ENCODE peak calls at places on chromosomes 16 and 17, in seven cellular contexts. T is heart left ventricle, M is foreskin fibroblast, Y is mesothelial cell of epicardium, G is AG09319, U is esophagus squamous epithelium, B is lower leg skin. N is an unnamed sample.

GRCh38 chr17:10050597-10051101 is 145.6 kb upstream of the RCVRN start:
- DNase-seq in T (peak; percentile 70), M (no peak), Y (no peak), G (no peak), U (no peak), B (no peak), N (peak; percentile 55)

GRCh38 chr16:662597-662996 is 5.3 kb upstream of the RHOT2 start:
- DNase-seq in T (no peak), M (no peak), Y (no peak), G (no peak), U (no peak), B (no peak), N (no peak)

GRCh38 chr17:5516060-5516792 is 29.9 kb downstream of the MIS12 start:
- DNase-seq in T (no peak), M (peak; percentile 96), Y (no peak), G (peak; percentile 74), U (no peak), B (no peak), N (no peak)

GRCh38 chr16:69865701-69866100 is 85.4 kb upstream of the CLEC18A start:
- DNase-seq in T (peak; percentile 30), M (peak; percentile 42), Y (no peak), G (no peak), U (no peak), B (no peak), N (no peak)

GRCh38 chr17:57874434-57875108 is 24.7 kb upstream of the MRPS23 start:
- DNase-seq in T (peak; percentile 91), M (peak; percentile 97), Y (peak; percentile 66), G (peak; percentile 83), U (no peak), B (no peak), N (no peak)

GRCh38 chr17:73586153-73586906 is 57.9 kb downstream of the SDK2 start:
- DNase-seq in T (no peak), M (no peak), Y (no peak), G (no peak), U (no peak), B (no peak), N (no peak)

GRCh38 chr17:57281887-57282653 is 25.7 kb downstream of the MSI2 start:
- DNase-seq in T (no peak), M (no peak), Y (no peak), G (no peak), U (no peak), B (no peak), N (no peak)

GRCh38 chr17:77385750-77386501 is 245.2 kb downstream of the SEC14L1 start:
- DNase-seq in T (peak; percentile 55), M (peak; percentile 83), Y (no peak), G (no peak), U (no peak), B (no peak), N (no peak)

GRCh38 chr17:47906443-47906842 is 10.4 kb downstream of the SP2 start:
- DNase-seq in T (no peak), M (no peak), Y (no peak), G (no peak), U (no peak), B (no peak), N (no peak)

GRCh38 chr16:67537270-67537635 is 8.6 kb downstream of the RIPOR1 start:
- DNase-seq in T (peak; percentile 83), M (peak; percentile 49), Y (no peak), G (no peak), U (no peak), B (peak; percentile 55), N (no peak)

GRCh38 chr16:79864032-79864780 is 263.7 kb upstream of the MAF start:
- DNase-seq in T (no peak), M (no peak), Y (no peak), G (no peak), U (no peak), B (no peak), N (no peak)

GRCh38 chr17:74682442-74683190 is 30.1 kb downstream of the CD300LF start:
- DNase-seq in T (no peak), M (no peak), Y (no peak), G (no peak), U (no peak), B (no peak), N (no peak)

GRCh38 chr17:78045316-78045715 is 83.2 kb downstream of the TMC6 start:
- DNase-seq in T (no peak), M (no peak), Y (no peak), G (no peak), U (no peak), B (no peak), N (no peak)

GRCh38 chr17:36614974-36615373 is 13.6 kb downstream of the MRM1 start:
- DNase-seq in T (no peak), M (no peak), Y (no peak), G (no peak), U (no peak), B (no peak), N (no peak)

GRCh38 chr16:85963746-85964370 is 64.9 kb downstream of the IRF8 start:
- DNase-seq in T (peak; percentile 54), M (no peak), Y (no peak), G (no peak), U (no peak), B (no peak), N (no peak)

GRCh38 chr16:79466111-79466510 is 134.4 kb downstream of the MAF start:
- DNase-seq in T (no peak), M (no peak), Y (no peak), G (no peak), U (no peak), B (no peak), N (no peak)

DNA sequence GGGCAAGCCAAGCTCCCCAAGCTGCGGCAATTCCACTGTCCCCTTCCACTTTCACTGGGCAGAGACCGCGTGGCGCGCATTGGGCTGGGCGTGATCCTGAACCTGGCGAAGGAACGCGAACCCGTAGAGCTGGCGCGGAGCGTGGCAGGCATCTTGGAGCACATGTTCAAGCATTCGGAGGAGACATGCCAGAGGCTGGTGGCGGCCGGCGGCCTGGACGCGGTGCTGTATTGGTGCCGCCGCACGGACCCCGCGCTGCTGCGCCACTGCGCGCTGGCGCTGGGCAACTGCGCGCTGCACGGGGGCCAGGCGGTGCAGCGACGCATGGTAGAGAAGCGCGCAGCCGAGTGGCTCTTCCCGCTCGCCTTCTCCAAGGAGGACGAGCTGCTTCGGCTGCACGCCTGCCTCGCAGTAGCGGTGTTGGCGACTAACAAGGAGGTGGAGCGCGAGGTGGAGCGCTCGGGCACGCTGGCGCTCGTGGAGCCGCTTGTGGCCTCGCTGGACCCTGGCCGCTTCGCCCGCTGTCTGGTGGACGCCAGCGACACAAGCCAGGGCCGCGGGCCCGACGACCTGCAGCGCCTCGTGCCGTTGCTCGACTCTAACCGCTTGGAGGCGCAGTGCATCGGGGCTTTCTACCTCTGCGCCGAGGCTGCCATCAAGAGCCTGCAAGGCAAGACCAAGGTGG is 9.8 kb downstream of the SARM1 start:
- DNase-seq in T (no peak), M (no peak), Y (no peak), G (no peak), U (no peak), B (no peak), N (no peak)
- TF ChIP-seq CTCF in T (no peak), M (no peak), Y (no peak), G (no peak), U (peak; percentile 30), B (no peak), N (no peak)

GRCh38 chr17:42017866-42018200 is 594 bp upstream of the DNAJC7 start:
- DNase-seq in T (no peak), M (no peak), Y (no peak), G (no peak), U (no peak), B (peak; percentile 23), N (no peak)

GRCh38 chr17:42018988-42019387 is 902 bp upstream of the NKIRAS2 start:
- DNase-seq in T (no peak), M (no peak), Y (no peak), G (no peak), U (no peak), B (no peak), N (no peak)

GRCh38 chr17:42018339-42018738 is 1.1 kb upstream of the DNAJC7 start:
- DNase-seq in T (no peak), M (no peak), Y (no peak), G (no peak), U (no peak), B (no peak), N (no peak)

GRCh38 chr17:42016411-42016831 is 818 bp downstream of the DNAJC7 start:
- DNase-seq in T (no peak), M (no peak), Y (no peak), G (no peak), U (no peak), B (no peak), N (no peak)

DNA sequence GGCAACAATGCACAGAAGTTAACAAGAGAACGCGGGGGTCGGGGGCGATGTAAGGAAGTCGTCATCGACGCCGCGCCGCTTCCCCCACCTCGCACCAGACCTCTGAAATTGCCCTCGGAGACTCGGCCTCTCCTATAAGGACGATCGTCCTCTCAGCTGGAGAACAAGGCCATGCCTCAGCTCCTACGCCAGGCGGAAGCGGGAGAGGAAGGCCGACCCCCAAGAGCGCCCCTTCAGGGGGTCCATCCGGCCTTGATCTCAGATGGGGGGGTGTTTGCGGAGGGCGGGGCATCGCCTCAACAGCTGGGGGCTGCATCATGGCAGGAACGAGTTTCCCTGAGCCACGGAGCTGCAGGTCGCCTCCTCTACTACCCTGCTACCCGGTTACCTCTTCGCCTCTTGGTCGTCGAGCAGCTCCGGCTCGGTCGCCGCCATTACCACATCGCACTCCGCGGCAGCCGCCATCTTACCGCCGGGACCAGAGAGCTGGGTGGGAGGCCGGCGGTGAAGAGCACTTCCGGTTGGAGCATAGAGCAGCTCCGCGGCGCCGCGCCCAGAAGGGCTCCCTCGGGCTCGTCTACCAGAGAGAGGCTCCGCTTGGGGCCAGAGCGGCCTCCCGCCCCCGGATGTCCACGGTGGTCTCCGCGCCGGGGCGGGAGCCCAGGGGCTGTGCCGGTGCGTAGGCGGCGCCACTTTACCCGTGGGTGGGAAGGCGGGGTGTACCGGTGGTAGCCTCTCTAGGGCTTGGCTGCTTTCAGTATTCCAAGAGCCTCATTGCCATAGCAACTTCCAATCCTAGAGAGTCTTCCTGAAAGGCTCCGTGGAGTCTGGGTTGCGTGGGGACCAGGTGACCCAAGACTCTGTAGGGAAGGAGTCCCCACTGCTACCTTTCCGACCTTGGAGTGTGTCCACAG is at the start of gene DNAJC7:
- DNase-seq in T (peak; percentile 92), M (peak; percentile 91), Y (peak; percentile 80), G (peak; percentile 70), U (peak; percentile 48), B (peak; percentile 86), N (peak; percentile 91)
- TF ChIP-seq CTCF in T (no peak), M (no peak), Y (no peak), G (no peak), U (no peak), B (no peak), N (no peak)

DNA sequence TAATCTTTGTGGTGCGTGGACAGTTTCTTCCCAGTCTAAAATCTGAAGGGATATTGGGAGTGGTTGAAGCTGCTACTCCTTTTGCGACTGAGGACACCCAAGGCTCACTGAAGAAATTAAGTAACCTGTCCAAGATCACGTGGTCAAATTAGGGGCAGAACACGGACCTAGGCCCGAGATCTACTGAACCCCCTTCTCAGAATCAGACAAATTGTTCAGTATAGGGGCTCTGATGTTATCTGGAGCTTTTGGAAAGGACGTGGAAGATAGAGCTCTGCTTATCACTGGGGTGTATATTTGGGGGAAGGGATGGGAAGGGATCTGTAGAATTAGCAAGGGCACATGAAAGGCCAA is 857 bp downstream of the TANGO6 start:
- DNase-seq in T (no peak), M (no peak), Y (no peak), G (no peak), U (no peak), B (no peak), N (peak; percentile 38)
- TF ChIP-seq CTCF in T (no peak), M (no peak), Y (no peak), G (no peak), U (no peak), B (no peak), N (no peak)

GRCh38 chr17:27038676-27039075 is 255.2 kb upstream of the WSB1 start:
- DNase-seq in T (no peak), M (no peak), Y (no peak), G (no peak), U (no peak), B (no peak), N (no peak)
- TF ChIP-seq CTCF in T (no peak), M (no peak), Y (no peak), G (no peak), U (no peak), B (no peak), N (peak; percentile 8)

N was measured in HL-60.